ENCODE peak calls at places on chromosomes 1 and 21, in seven cellular contexts. One of them, this sample, is unnamed.

GRCh38 chr1:203090667-203091320 is 5.0 kb upstream of the MYOG start:
- DNase-seq in iPS-NIHi11: no peak
- DNase-seq in central memory CD4-positive, alpha-beta T cell: no peak
- DNase-seq in T-helper 22 cell: no peak
- DNase-seq in activated T-cell treated with anti-CD3 and anti-CD28 coated beads for 1 hour: no peak
- DNase-seq in neural progenitor cell: no peak
- DNase-seq in stimulated activated CD8-positive, alpha-beta memory T cell treated with anti-CD3 and anti-CD28 coated beads, Interleukin-15, amount 100 ng/mL, for 4 hours: no peak
- DNase-seq in this sample: no peak

GRCh38 chr1:186605762-186606350 is 74.4 kb downstream of the PTGS2 start:
- DNase-seq in iPS-NIHi11: peak; percentile 51
- DNase-seq in central memory CD4-positive, alpha-beta T cell: peak; percentile 2
- DNase-seq in T-helper 22 cell: no peak
- DNase-seq in activated T-cell treated with anti-CD3 and anti-CD28 coated beads for 1 hour: no peak
- DNase-seq in neural progenitor cell: peak; percentile 81
- DNase-seq in stimulated activated CD8-positive, alpha-beta memory T cell treated with anti-CD3 and anti-CD28 coated beads, Interleukin-15, amount 100 ng/mL, for 4 hours: no peak
- DNase-seq in this sample: no peak

GRCh38 chr1:79982218-79982617 is 975.7 kb upstream of the ADGRL4 start:
- DNase-seq in iPS-NIHi11: no peak
- DNase-seq in central memory CD4-positive, alpha-beta T cell: no peak
- DNase-seq in T-helper 22 cell: no peak
- DNase-seq in activated T-cell treated with anti-CD3 and anti-CD28 coated beads for 1 hour: no peak
- DNase-seq in neural progenitor cell: no peak
- DNase-seq in stimulated activated CD8-positive, alpha-beta memory T cell treated with anti-CD3 and anti-CD28 coated beads, Interleukin-15, amount 100 ng/mL, for 4 hours: no peak
- DNase-seq in this sample: peak; percentile 20

GRCh38 chr21:38671716-38672115 is 134.0 kb upstream of the ETS2 start:
- DNase-seq in iPS-NIHi11: no peak
- DNase-seq in central memory CD4-positive, alpha-beta T cell: no peak
- DNase-seq in T-helper 22 cell: no peak
- DNase-seq in activated T-cell treated with anti-CD3 and anti-CD28 coated beads for 1 hour: no peak
- DNase-seq in neural progenitor cell: no peak
- DNase-seq in stimulated activated CD8-positive, alpha-beta memory T cell treated with anti-CD3 and anti-CD28 coated beads, Interleukin-15, amount 100 ng/mL, for 4 hours: no peak
- DNase-seq in this sample: no peak

GRCh38 chr1:84853743-84854721 is 39.0 kb downstream of the LPAR3 start:
- DNase-seq in iPS-NIHi11: no peak
- DNase-seq in central memory CD4-positive, alpha-beta T cell: peak; percentile 76
- DNase-seq in T-helper 22 cell: peak; percentile 29
- DNase-seq in activated T-cell treated with anti-CD3 and anti-CD28 coated beads for 1 hour: peak; percentile 11
- DNase-seq in neural progenitor cell: no peak
- DNase-seq in stimulated activated CD8-positive, alpha-beta memory T cell treated with anti-CD3 and anti-CD28 coated beads, Interleukin-15, amount 100 ng/mL, for 4 hours: peak; percentile 31
- DNase-seq in this sample: no peak

GRCh38 chr1:156894711-156895407 is 1.3 kb downstream of the PEAR1 start:
- DNase-seq in iPS-NIHi11: no peak
- DNase-seq in central memory CD4-positive, alpha-beta T cell: no peak
- DNase-seq in T-helper 22 cell: no peak
- DNase-seq in activated T-cell treated with anti-CD3 and anti-CD28 coated beads for 1 hour: no peak
- DNase-seq in neural progenitor cell: no peak
- DNase-seq in stimulated activated CD8-positive, alpha-beta memory T cell treated with anti-CD3 and anti-CD28 coated beads, Interleukin-15, amount 100 ng/mL, for 4 hours: no peak
- DNase-seq in this sample: no peak

GRCh38 chr1:70628973-70629372 is 217.9 kb downstream of the CTH start:
- DNase-seq in iPS-NIHi11: no peak
- DNase-seq in central memory CD4-positive, alpha-beta T cell: no peak
- DNase-seq in T-helper 22 cell: no peak
- DNase-seq in activated T-cell treated with anti-CD3 and anti-CD28 coated beads for 1 hour: no peak
- DNase-seq in neural progenitor cell: no peak
- DNase-seq in stimulated activated CD8-positive, alpha-beta memory T cell treated with anti-CD3 and anti-CD28 coated beads, Interleukin-15, amount 100 ng/mL, for 4 hours: no peak
- DNase-seq in this sample: no peak

GRCh38 chr1:25890249-25891034 is 14.9 kb upstream of the PAQR7 start:
- DNase-seq in iPS-NIHi11: no peak
- DNase-seq in central memory CD4-positive, alpha-beta T cell: no peak
- DNase-seq in T-helper 22 cell: no peak
- DNase-seq in activated T-cell treated with anti-CD3 and anti-CD28 coated beads for 1 hour: no peak
- DNase-seq in neural progenitor cell: no peak
- DNase-seq in stimulated activated CD8-positive, alpha-beta memory T cell treated with anti-CD3 and anti-CD28 coated beads, Interleukin-15, amount 100 ng/mL, for 4 hours: no peak
- DNase-seq in this sample: no peak

GRCh38 chr21:37139902-37140301 is 66.8 kb downstream of the TTC3 start:
- DNase-seq in iPS-NIHi11: peak; percentile 29
- DNase-seq in central memory CD4-positive, alpha-beta T cell: no peak
- DNase-seq in T-helper 22 cell: no peak
- DNase-seq in activated T-cell treated with anti-CD3 and anti-CD28 coated beads for 1 hour: no peak
- DNase-seq in neural progenitor cell: peak; percentile 87
- DNase-seq in stimulated activated CD8-positive, alpha-beta memory T cell treated with anti-CD3 and anti-CD28 coated beads, Interleukin-15, amount 100 ng/mL, for 4 hours: no peak
- DNase-seq in this sample: no peak

GRCh38 chr1:7592120-7592798 is 178.8 kb upstream of the VAMP3 start:
- DNase-seq in iPS-NIHi11: no peak
- DNase-seq in central memory CD4-positive, alpha-beta T cell: no peak
- DNase-seq in T-helper 22 cell: no peak
- DNase-seq in activated T-cell treated with anti-CD3 and anti-CD28 coated beads for 1 hour: no peak
- DNase-seq in neural progenitor cell: no peak
- DNase-seq in stimulated activated CD8-positive, alpha-beta memory T cell treated with anti-CD3 and anti-CD28 coated beads, Interleukin-15, amount 100 ng/mL, for 4 hours: no peak
- DNase-seq in this sample: no peak

GRCh38 chr21:17461014-17461413 is 51.8 kb upstream of the CXADR start:
- DNase-seq in iPS-NIHi11: no peak
- DNase-seq in central memory CD4-positive, alpha-beta T cell: no peak
- DNase-seq in T-helper 22 cell: no peak
- DNase-seq in activated T-cell treated with anti-CD3 and anti-CD28 coated beads for 1 hour: no peak
- DNase-seq in neural progenitor cell: no peak
- DNase-seq in stimulated activated CD8-positive, alpha-beta memory T cell treated with anti-CD3 and anti-CD28 coated beads, Interleukin-15, amount 100 ng/mL, for 4 hours: no peak
- DNase-seq in this sample: no peak

GRCh38 chr1:106222415-106222814 is 834.1 kb upstream of the PRMT6 start:
- DNase-seq in iPS-NIHi11: no peak
- DNase-seq in central memory CD4-positive, alpha-beta T cell: no peak
- DNase-seq in T-helper 22 cell: no peak
- DNase-seq in activated T-cell treated with anti-CD3 and anti-CD28 coated beads for 1 hour: no peak
- DNase-seq in neural progenitor cell: no peak
- DNase-seq in stimulated activated CD8-positive, alpha-beta memory T cell treated with anti-CD3 and anti-CD28 coated beads, Interleukin-15, amount 100 ng/mL, for 4 hours: no peak
- DNase-seq in this sample: no peak

GRCh38 chr1:229810140-229810539 is 184.1 kb downstream of the URB2 start:
- DNase-seq in iPS-NIHi11: no peak
- DNase-seq in central memory CD4-positive, alpha-beta T cell: no peak
- DNase-seq in T-helper 22 cell: no peak
- DNase-seq in activated T-cell treated with anti-CD3 and anti-CD28 coated beads for 1 hour: no peak
- DNase-seq in neural progenitor cell: no peak
- DNase-seq in stimulated activated CD8-positive, alpha-beta memory T cell treated with anti-CD3 and anti-CD28 coated beads, Interleukin-15, amount 100 ng/mL, for 4 hours: no peak
- DNase-seq in this sample: no peak

GRCh38 chr1:181911715-181912114 is 149.8 kb downstream of the ZNF648 start:
- DNase-seq in iPS-NIHi11: no peak
- DNase-seq in central memory CD4-positive, alpha-beta T cell: no peak
- DNase-seq in T-helper 22 cell: no peak
- DNase-seq in activated T-cell treated with anti-CD3 and anti-CD28 coated beads for 1 hour: no peak
- DNase-seq in neural progenitor cell: no peak
- DNase-seq in stimulated activated CD8-positive, alpha-beta memory T cell treated with anti-CD3 and anti-CD28 coated beads, Interleukin-15, amount 100 ng/mL, for 4 hours: no peak
- DNase-seq in this sample: no peak